ENCODE peak calls at places on chromosomes 11 and 22, in six cellular contexts. One of them, this sample, is unnamed.
A peak's percentile ranks its signal among the peaks of the same experiment; 100 is the strongest.

GRCh38 chr11:4865855-4866254 is 15.8 kb upstream of the OR51T1 start:
- DNase-seq in H1: no peak
- DNase-seq in Peyer's patch: no peak
- DNase-seq in GM23338: no peak
- DNase-seq in spleen: no peak
- DNase-seq in cardiac muscle cell: no peak
- DNase-seq in this sample: no peak

GRCh38 chr11:2375964-2376551 is 1.1 kb upstream of the CD81 start:
- DNase-seq in H1: no peak
- DNase-seq in Peyer's patch: peak; percentile 25
- DNase-seq in GM23338: no peak
- DNase-seq in spleen: no peak
- DNase-seq in cardiac muscle cell: no peak
- DNase-seq in this sample: no peak

GRCh38 chr22:43180670-43181069 is 6.3 kb downstream of the TTLL12 start:
- DNase-seq in H1: no peak
- DNase-seq in Peyer's patch: no peak
- DNase-seq in GM23338: no peak
- DNase-seq in spleen: no peak
- DNase-seq in cardiac muscle cell: no peak
- DNase-seq in this sample: no peak

GRCh38 chr11:94728541-94728940 is 39.6 kb upstream of the AMOTL1 start:
- DNase-seq in H1: no peak
- DNase-seq in Peyer's patch: no peak
- DNase-seq in GM23338: no peak
- DNase-seq in spleen: no peak
- DNase-seq in cardiac muscle cell: peak; percentile 75
- DNase-seq in this sample: no peak

GRCh38 chr11:34667810-34668582 is 47.1 kb downstream of the EHF start:
- DNase-seq in H1: no peak
- DNase-seq in Peyer's patch: no peak
- DNase-seq in GM23338: no peak
- DNase-seq in spleen: no peak
- DNase-seq in cardiac muscle cell: no peak
- DNase-seq in this sample: no peak

GRCh38 chr11:14764899-14765527 is 121.4 kb downstream of the PDE3B start:
- DNase-seq in H1: no peak
- DNase-seq in Peyer's patch: no peak
- DNase-seq in GM23338: no peak
- DNase-seq in spleen: no peak
- DNase-seq in cardiac muscle cell: peak; percentile 95
- DNase-seq in this sample: no peak

GRCh38 chr11:78050964-78051831 is 12.5 kb upstream of the THRSP start:
- DNase-seq in H1: no peak
- DNase-seq in Peyer's patch: no peak
- DNase-seq in GM23338: peak; percentile 72
- DNase-seq in spleen: no peak
- DNase-seq in cardiac muscle cell: peak; percentile 84
- DNase-seq in this sample: no peak

GRCh38 chr11:79419120-79419519 is 21.7 kb downstream of the TENM4 start:
- DNase-seq in H1: no peak
- DNase-seq in Peyer's patch: no peak
- DNase-seq in GM23338: no peak
- DNase-seq in spleen: no peak
- DNase-seq in cardiac muscle cell: no peak
- DNase-seq in this sample: no peak

GRCh38 chr11:44835979-44836378 is 109.2 kb downstream of the TSPAN18 start:
- DNase-seq in H1: no peak
- DNase-seq in Peyer's patch: no peak
- DNase-seq in GM23338: no peak
- DNase-seq in spleen: no peak
- DNase-seq in cardiac muscle cell: no peak
- DNase-seq in this sample: no peak

GRCh38 chr22:35470903-35471321 is 69.7 kb upstream of the RASD2 start:
- DNase-seq in H1: no peak
- DNase-seq in Peyer's patch: no peak
- DNase-seq in GM23338: peak; percentile 36
- DNase-seq in spleen: no peak
- DNase-seq in cardiac muscle cell: no peak
- DNase-seq in this sample: no peak

GRCh38 chr11:12744831-12745502 is 70.7 kb downstream of the TEAD1 start:
- DNase-seq in H1: no peak
- DNase-seq in Peyer's patch: no peak
- DNase-seq in GM23338: no peak
- DNase-seq in spleen: no peak
- DNase-seq in cardiac muscle cell: no peak
- DNase-seq in this sample: no peak

GRCh38 chr11:128653828-128654231 is 40.0 kb upstream of the FLI1 start:
- DNase-seq in H1: peak; percentile 57
- DNase-seq in Peyer's patch: no peak
- DNase-seq in GM23338: peak; percentile 65
- DNase-seq in spleen: peak; percentile 81
- DNase-seq in cardiac muscle cell: peak; percentile 30
- DNase-seq in this sample: peak; percentile 33

GRCh38 chr11:47414685-47415070 is 6.3 kb downstream of the SLC39A13 start:
- DNase-seq in H1: no peak
- DNase-seq in Peyer's patch: no peak
- DNase-seq in GM23338: no peak
- DNase-seq in spleen: no peak
- DNase-seq in cardiac muscle cell: no peak
- DNase-seq in this sample: no peak

GRCh38 chr11:47413351-47413750 is 5.0 kb downstream of the SLC39A13 start:
- DNase-seq in H1: no peak
- DNase-seq in Peyer's patch: no peak
- DNase-seq in GM23338: no peak
- DNase-seq in spleen: no peak
- DNase-seq in cardiac muscle cell: no peak
- DNase-seq in this sample: no peak

GRCh38 chr11:47413908-47414684 is 5.7 kb downstream of the SLC39A13 start:
- DNase-seq in H1: no peak
- DNase-seq in Peyer's patch: no peak
- DNase-seq in GM23338: no peak
- DNase-seq in spleen: no peak
- DNase-seq in cardiac muscle cell: peak; percentile 80
- DNase-seq in this sample: no peak

GRCh38 chr11:47410404-47411264 is 2.2 kb downstream of the SLC39A13 start:
- DNase-seq in H1: no peak
- DNase-seq in Peyer's patch: no peak
- DNase-seq in GM23338: no peak
- DNase-seq in spleen: no peak
- DNase-seq in cardiac muscle cell: no peak
- DNase-seq in this sample: no peak

GRCh38 chr11:47412152-47412746 is 3.9 kb downstream of the SLC39A13 start:
- DNase-seq in H1: peak; percentile 90
- DNase-seq in Peyer's patch: peak; percentile 73
- DNase-seq in GM23338: peak; percentile 85
- DNase-seq in spleen: peak; percentile 93
- DNase-seq in cardiac muscle cell: peak; percentile 48
- DNase-seq in this sample: no peak
- H3K4me1 ChIP-seq in H1: peaks cover 10% of the 10 kb centered on the region
- H3K4me1 ChIP-seq in Peyer's patch: peaks cover 37% of the 10 kb centered on the region
- H3K4me1 ChIP-seq in GM23338: peaks cover 4% of the 10 kb centered on the region
- H3K4me1 ChIP-seq in spleen: peaks cover 21% of the 10 kb centered on the region
- H3K4me1 ChIP-seq in cardiac muscle cell: no peaks in the 10 kb centered on the region
- H3K4me1 ChIP-seq in this sample: peaks cover 51% of the 10 kb centered on the region

GRCh38 chr11:65163684-65164083 is 6.3 kb upstream of the SPDYC start:
- DNase-seq in H1: no peak
- DNase-seq in Peyer's patch: no peak
- DNase-seq in GM23338: no peak
- DNase-seq in spleen: no peak
- DNase-seq in cardiac muscle cell: no peak
- DNase-seq in this sample: no peak

GRCh38 chr11:65169164-65169641 is 830 bp upstream of the SPDYC start:
- DNase-seq in H1: no peak
- DNase-seq in Peyer's patch: no peak
- DNase-seq in GM23338: no peak
- DNase-seq in spleen: peak; percentile 31
- DNase-seq in cardiac muscle cell: peak; percentile 69
- DNase-seq in this sample: no peak

GRCh38 chr11:65170058-65170534 is at the start of gene SPDYC:
- DNase-seq in H1: peak; percentile 62
- DNase-seq in Peyer's patch: no peak
- DNase-seq in GM23338: peak; percentile 74
- DNase-seq in spleen: peak; percentile 56
- DNase-seq in cardiac muscle cell: no peak
- DNase-seq in this sample: no peak

GRCh38 chr11:65166893-65167292 is 3.1 kb upstream of the SPDYC start:
- DNase-seq in H1: no peak
- DNase-seq in Peyer's patch: no peak
- DNase-seq in GM23338: no peak
- DNase-seq in spleen: no peak
- DNase-seq in cardiac muscle cell: no peak
- DNase-seq in this sample: no peak

DNA sequence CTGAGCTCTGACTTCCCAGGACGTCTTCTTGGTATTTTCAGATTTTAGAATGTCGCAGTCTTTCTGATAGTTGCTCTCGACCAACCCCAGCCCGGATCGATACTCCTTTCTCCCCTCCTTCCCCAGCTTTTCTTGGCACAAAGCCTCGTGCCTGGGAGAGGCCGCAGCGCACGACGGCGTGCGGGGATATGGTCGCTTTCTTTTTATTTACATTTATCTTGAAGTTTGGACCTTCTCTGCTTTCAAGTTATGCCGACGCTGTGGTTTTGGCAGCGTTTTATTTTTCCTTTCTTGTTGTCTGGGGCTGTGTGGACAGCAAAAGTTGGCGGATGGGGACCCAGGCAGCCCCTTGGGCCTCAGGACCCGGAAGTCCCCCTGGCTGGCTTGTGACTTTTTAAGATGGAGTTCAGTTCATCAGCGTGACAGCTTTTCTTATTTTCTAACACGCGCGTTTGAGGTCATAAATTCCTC is 4.2 kb upstream of the SPDYC start:
- DNase-seq in H1: no peak
- DNase-seq in Peyer's patch: peak; percentile 68
- DNase-seq in GM23338: peak; percentile 45
- DNase-seq in spleen: no peak
- DNase-seq in cardiac muscle cell: peak; percentile 23
- DNase-seq in this sample: no peak
- H3K27ac ChIP-seq in H1: no peak overlapping the region
- H3K27ac ChIP-seq in Peyer's patch: no peak overlapping the region
- H3K27ac ChIP-seq in GM23338: peak overlapping the region; percentile 18
- H3K27ac ChIP-seq in spleen: no peak overlapping the region
- H3K27ac ChIP-seq in cardiac muscle cell: no peak overlapping the region
- H3K27ac ChIP-seq in this sample: no peak overlapping the region

GRCh38 chr22:44335903-44336803 is 23.4 kb upstream of the SHISAL1 start:
- DNase-seq in H1: no peak
- DNase-seq in Peyer's patch: no peak
- DNase-seq in GM23338: peak; percentile 39
- DNase-seq in spleen: no peak
- DNase-seq in cardiac muscle cell: no peak
- DNase-seq in this sample: no peak
- H3K27me3 ChIP-seq in H1: peaks cover 10% of the 10 kb centered on the region
- H3K27me3 ChIP-seq in Peyer's patch: no peaks in the 10 kb centered on the region
- H3K27me3 ChIP-seq in GM23338: peaks cover 13% of the 10 kb centered on the region
- H3K27me3 ChIP-seq in spleen: peaks cover 35% of the 10 kb centered on the region
- H3K27me3 ChIP-seq in cardiac muscle cell: peaks cover 36% of the 10 kb centered on the region
- H3K27me3 ChIP-seq in this sample: no peaks in the 10 kb centered on the region

GRCh38 chr22:20155330-20156041 is 4.6 kb upstream of the CCDC188 start:
- DNase-seq in H1: no peak
- DNase-seq in Peyer's patch: no peak
- DNase-seq in GM23338: no peak
- DNase-seq in spleen: peak; percentile 90
- DNase-seq in cardiac muscle cell: peak; percentile 24
- DNase-seq in this sample: no peak
- H3K4me1 ChIP-seq in H1: peaks cover 6% of the 10 kb centered on the region
- H3K4me1 ChIP-seq in Peyer's patch: no peaks in the 10 kb centered on the region
- H3K4me1 ChIP-seq in GM23338: no peaks in the 10 kb centered on the region
- H3K4me1 ChIP-seq in spleen: peaks cover 14% of the 10 kb centered on the region
- H3K4me1 ChIP-seq in cardiac muscle cell: peaks cover 8% of the 10 kb centered on the region
- H3K4me1 ChIP-seq in this sample: no peaks in the 10 kb centered on the region

GRCh38 chr22:26316732-26317131 is 112.3 kb upstream of the ASPHD2 start:
- DNase-seq in H1: no peak
- DNase-seq in Peyer's patch: no peak
- DNase-seq in GM23338: no peak
- DNase-seq in spleen: no peak
- DNase-seq in cardiac muscle cell: no peak
- DNase-seq in this sample: no peak

GRCh38 chr22:26320469-26320868 is 108.6 kb upstream of the ASPHD2 start:
- DNase-seq in H1: no peak
- DNase-seq in Peyer's patch: no peak
- DNase-seq in GM23338: no peak
- DNase-seq in spleen: no peak
- DNase-seq in cardiac muscle cell: no peak
- DNase-seq in this sample: no peak

GRCh38 chr22:26322179-26322905 is 106.7 kb upstream of the ASPHD2 start:
- DNase-seq in H1: no peak
- DNase-seq in Peyer's patch: no peak
- DNase-seq in GM23338: no peak
- DNase-seq in spleen: no peak
- DNase-seq in cardiac muscle cell: peak; percentile 9
- DNase-seq in this sample: no peak

GRCh38 chr22:26321469-26321913 is 107.6 kb upstream of the ASPHD2 start:
- DNase-seq in H1: no peak
- DNase-seq in Peyer's patch: no peak
- DNase-seq in GM23338: peak; percentile 23
- DNase-seq in spleen: no peak
- DNase-seq in cardiac muscle cell: no peak
- DNase-seq in this sample: no peak

GRCh38 chr22:26318975-26319374 is 110.1 kb upstream of the ASPHD2 start:
- DNase-seq in H1: no peak
- DNase-seq in Peyer's patch: no peak
- DNase-seq in GM23338: peak; percentile 83
- DNase-seq in spleen: no peak
- DNase-seq in cardiac muscle cell: no peak
- DNase-seq in this sample: no peak
- H3K27ac ChIP-seq in H1: no peak overlapping the region
- H3K27ac ChIP-seq in Peyer's patch: no peak overlapping the region
- H3K27ac ChIP-seq in GM23338: no peak overlapping the region
- H3K27ac ChIP-seq in spleen: no peak overlapping the region
- H3K27ac ChIP-seq in cardiac muscle cell: no peak overlapping the region
- H3K27ac ChIP-seq in this sample: no peak overlapping the region